ENCODE peak calls at places on chromosomes 11 and 22, in six cellular contexts. P is MM.1S, D is PC-3, B is HCT116, G is hepatocyte, F is SK-N-SH. Z is an unnamed sample. For H3K9me2 and H3K4me1, the result is how much of the 10 kb centered on the place peaks cover.

GRCh38 chr22:49599039-49599438 is 228.6 kb downstream of the BRD1 start:
- DNase-seq in D (no peak), G (no peak), F (no peak), P (no peak), B (no peak), Z (no peak)

GRCh38 chr11:61507962-61508824 is at the start of gene LRRC10B:
- DNase-seq in D (no peak), B (peak), P (no peak), G (peak), F (peak), Z (no peak)

GRCh38 chr22:39348909-39349505 is 784 bp upstream of the SYNGR1 start:
- DNase-seq in F (peak), B (no peak), P (no peak), G (peak), D (no peak), Z (no peak)

GRCh38 chr11:88206746-88207145 is 31.5 kb upstream of the RAB38 start:
- DNase-seq in D (peak), P (no peak), F (no peak), G (no peak), B (no peak), Z (no peak)

GRCh38 chr11:24636291-24636629 is 139.4 kb downstream of the LUZP2 start:
- DNase-seq in P (no peak), F (no peak), B (no peak), G (no peak), D (peak), Z (no peak)

GRCh38 chr11:73157141-73158010 is 15.3 kb upstream of the FCHSD2 start:
- DNase-seq in P (peak), B (no peak), F (peak), G (peak), D (no peak), Z (peak)

GRCh38 chr11:119572481-119573424 is 149.8 kb upstream of the THY1 start:
- DNase-seq in G (peak), F (no peak), D (peak), P (no peak), B (peak), Z (no peak)

GRCh38 chr11:6646040-6646439 is 9.6 kb downstream of the DCHS1 start:
- DNase-seq in P (no peak), D (no peak), F (no peak), G (no peak), B (no peak), Z (peak)

GRCh38 chr22:31867386-31868153 is 76.8 kb upstream of the YWHAH start:
- DNase-seq in D (peak), F (no peak), B (no peak), P (no peak), G (no peak), Z (no peak)

GRCh38 chr11:120056301-120057027 is 81.4 kb downstream of the TRIM29 start:
- DNase-seq in D (no peak), F (no peak), B (no peak), P (no peak), G (no peak), Z (no peak)

GRCh38 chr22:42829311-42829710 is 27.8 kb downstream of the ARFGAP3 start:
- DNase-seq in G (no peak), B (no peak), F (no peak), P (no peak), D (no peak), Z (no peak)

GRCh38 chr11:66076561-66076960 is 6.5 kb downstream of the PACS1 start:
- DNase-seq in G (no peak), B (no peak), P (no peak), F (no peak), D (no peak), Z (no peak)

GRCh38 chr11:69888671-69889076 is 69.5 kb upstream of the FGF3 start:
- DNase-seq in B (peak), G (peak), F (peak), D (peak), P (peak), Z (peak)

GRCh38 chr22:45072322-45072903 is 62.6 kb upstream of the PHF21B start:
- DNase-seq in F (no peak), P (no peak), B (peak), D (peak), G (peak), Z (no peak)

GRCh38 chr11:74701351-74701750 is 29.9 kb downstream of the CHRDL2 start:
- DNase-seq in D (peak), F (no peak), B (peak), P (peak), G (no peak), Z (peak)

GRCh38 chr11:45563801-45564200 is 101.6 kb downstream of the CHST1 start:
- DNase-seq in B (no peak), G (no peak), D (no peak), P (no peak), F (no peak), Z (no peak)

GRCh38 chr11:107116358-107116757 is 98.1 kb upstream of the GUCY1A2 start:
- DNase-seq in P (no peak), B (no peak), D (no peak), G (no peak), F (no peak), Z (no peak)

GRCh38 chr11:2509481-2510001 is 64.7 kb downstream of the KCNQ1 start:
- DNase-seq in D (no peak), G (no peak), B (no peak), P (no peak), F (peak), Z (no peak)

GRCh38 chr11:124732230-124732629 is 7.5 kb upstream of the NRGN start:
- DNase-seq in P (no peak), F (no peak), D (no peak), G (no peak), B (no peak), Z (no peak)

GRCh38 chr11:12211331-12212065 is 101.1 kb downstream of the MICAL2 start:
- DNase-seq in P (peak), D (no peak), G (no peak), F (no peak), B (no peak), Z (no peak)

GRCh38 chr11:96338910-96339703 is 3.9 kb downstream of the MAML2 start:
- DNase-seq in B (no peak), P (peak), D (peak), G (no peak), F (no peak), Z (peak)

GRCh38 chr11:134034496-134035381 is 34.1 kb upstream of the JAM3 start:
- DNase-seq in G (no peak), D (peak), F (no peak), B (no peak), P (no peak), Z (no peak)

GRCh38 chr22:49826603-49827306 is 918 bp downstream of the BRD1 start:
- DNase-seq in P (peak), F (peak), G (peak), B (no peak), D (no peak), Z (peak)

GRCh38 chr11:44066732-44067131 is 662 bp downstream of the ACCS start:
- DNase-seq in P (no peak), D (peak), B (peak), G (peak), F (peak), Z (no peak)

GRCh38 chr22:22364207-22364606 is 119.6 kb downstream of the VPREB1 start:
- DNase-seq in F (no peak), G (no peak), D (no peak), B (no peak), P (no peak), Z (no peak)

GRCh38 chr11:74449369-74449931 is 17.9 kb downstream of the KCNE3 start:
- DNase-seq in B (peak), P (peak), F (peak), G (peak), D (peak), Z (peak)

GRCh38 chr11:76606102-76606793 is 64.3 kb downstream of the LRRC32 start:
- DNase-seq in G (no peak), P (no peak), F (peak), D (no peak), B (no peak), Z (no peak)

GRCh38 chr22:24053481-24054226 is 42.5 kb downstream of the CABIN1 start:
- DNase-seq in F (no peak), P (no peak), D (no peak), G (no peak), B (no peak), Z (peak)

GRCh38 chr11:2094354-2095197 is 44.6 kb downstream of the IGF2 start:
- DNase-seq in F (no peak), G (no peak), D (no peak), P (no peak), B (no peak), Z (no peak)

GRCh38 chr11:87063982-87064381 is 26.2 kb downstream of the TMEM135 start:
- DNase-seq in D (peak), B (no peak), F (no peak), G (no peak), P (no peak), Z (no peak)

GRCh38 chr11:69542314-69543168 is 61.1 kb downstream of the LINC01488 start:
- DNase-seq in G (peak), D (no peak), B (no peak), P (no peak), F (no peak), Z (no peak)

GRCh38 chr11:120952503-120953229 is 71.2 kb upstream of the TBCEL start:
- DNase-seq in P (peak), F (peak), D (peak), G (peak), B (peak), Z (peak)

DNA sequence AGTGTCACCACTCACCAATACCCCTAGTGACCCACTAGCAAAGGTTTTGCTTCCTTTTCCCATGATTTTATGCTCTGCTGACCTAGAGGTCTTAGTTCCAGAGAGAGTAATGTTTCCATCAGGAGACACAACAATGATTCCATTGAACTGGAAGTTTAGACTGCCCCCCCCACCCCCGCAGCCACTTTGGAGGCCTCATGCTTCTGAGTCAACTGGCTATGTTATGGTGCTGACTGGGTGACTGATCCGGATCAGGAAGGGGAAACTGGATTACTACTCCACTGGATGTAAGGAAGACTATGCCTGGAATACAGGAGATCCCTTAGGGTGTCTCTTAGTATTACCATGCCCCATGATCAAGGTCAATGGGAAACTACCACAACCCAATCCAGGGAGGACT is 633.6 kb downstream of the OPCML start:
- DNase-seq in G (no peak), F (no peak), P (no peak), B (no peak), D (no peak), Z (no peak)
- H3K9me2 ChIP-seq in G (under half), F (under half), P (under half), B (under half), D (under half), Z (under half)

DNA sequence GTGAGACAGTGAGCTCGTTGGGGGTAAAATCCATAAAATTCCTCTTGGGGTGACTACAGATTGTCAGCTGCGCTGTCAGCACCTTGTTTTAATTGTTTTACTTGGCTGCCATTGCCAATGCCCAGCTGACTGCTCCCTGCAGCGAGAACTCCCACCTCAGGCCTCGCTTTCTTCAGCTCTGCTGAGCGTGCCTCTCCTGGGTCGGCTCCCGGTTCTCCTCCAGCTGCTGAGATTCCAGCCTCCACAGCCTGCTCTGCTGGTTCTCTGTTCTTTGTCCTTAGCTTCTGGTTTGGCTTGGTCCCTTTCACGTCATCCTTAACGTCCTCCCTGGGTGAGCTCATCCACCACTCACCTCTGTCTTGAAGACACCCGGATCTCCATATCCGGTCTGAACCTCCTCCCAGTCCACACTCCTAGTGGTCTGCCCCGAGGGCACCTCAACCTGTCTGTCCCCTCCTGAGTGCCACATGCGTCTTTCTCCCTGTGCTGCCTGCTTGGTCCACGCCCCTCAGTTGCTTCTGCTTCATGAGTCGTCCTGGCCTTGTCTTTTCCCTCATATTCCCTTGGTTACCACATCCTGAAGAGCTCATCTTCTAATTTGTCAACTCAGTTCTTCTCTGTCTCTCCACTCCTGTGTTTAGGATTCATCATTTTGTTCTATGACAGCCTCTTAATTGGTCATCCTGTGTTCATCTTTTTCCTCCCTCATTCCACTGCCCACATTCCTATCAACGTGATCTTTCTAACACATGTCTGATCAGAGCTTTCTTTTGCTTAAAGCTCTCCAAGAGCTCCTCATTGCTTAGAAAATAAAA is 35.6 kb downstream of the BMAL1 start:
- DNase-seq in D (no peak), F (no peak), G (no peak), B (no peak), P (no peak), Z (no peak)
- H3K4me1 ChIP-seq in D (under half), F (under half), G (under half), B (under half), P (under half), Z (under half)

GRCh38 chr11:36229091-36229490 is 60.1 kb downstream of the COMMD9 start:
- DNase-seq in B (no peak), F (no peak), G (no peak), D (no peak), P (no peak), Z (no peak)

GRCh38 chr11:36228689-36229088 is 60.5 kb downstream of the COMMD9 start:
- DNase-seq in G (no peak), D (no peak), P (no peak), B (no peak), F (no peak), Z (no peak)

GRCh38 chr11:36234825-36235224 is 54.4 kb downstream of the COMMD9 start:
- DNase-seq in F (no peak), G (no peak), P (no peak), B (no peak), D (no peak), Z (no peak)

GRCh38 chr11:36233226-36233625 is 56.0 kb downstream of the COMMD9 start:
- DNase-seq in D (no peak), F (no peak), G (no peak), B (no peak), P (no peak), Z (no peak)

DNA sequence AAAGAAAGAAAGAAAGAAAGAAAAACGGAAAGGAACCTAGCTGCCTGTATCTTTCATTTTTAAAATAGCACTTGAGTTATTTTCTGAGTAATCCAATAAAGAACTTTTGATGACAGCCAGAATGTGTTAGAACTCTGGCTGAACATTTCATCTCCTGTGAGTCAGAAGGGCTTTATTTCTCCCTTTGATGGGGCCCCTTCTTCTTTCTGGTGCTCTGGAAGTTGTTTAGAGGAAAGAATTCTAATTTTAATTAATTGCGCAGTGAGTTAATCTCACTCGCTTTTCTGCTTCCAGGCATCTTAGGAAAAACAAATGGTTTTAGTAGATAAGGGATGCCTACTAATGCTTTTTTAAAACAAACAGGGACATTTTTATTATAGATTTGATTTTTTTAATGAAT is 57.9 kb downstream of the COMMD9 start:
- DNase-seq in G (peak), B (no peak), D (peak), P (no peak), F (peak), Z (no peak)
- H3K4me2 ChIP-seq in G (peak), B (peak), D (no peak), P (no peak), F (peak), Z (no peak)

DNA sequence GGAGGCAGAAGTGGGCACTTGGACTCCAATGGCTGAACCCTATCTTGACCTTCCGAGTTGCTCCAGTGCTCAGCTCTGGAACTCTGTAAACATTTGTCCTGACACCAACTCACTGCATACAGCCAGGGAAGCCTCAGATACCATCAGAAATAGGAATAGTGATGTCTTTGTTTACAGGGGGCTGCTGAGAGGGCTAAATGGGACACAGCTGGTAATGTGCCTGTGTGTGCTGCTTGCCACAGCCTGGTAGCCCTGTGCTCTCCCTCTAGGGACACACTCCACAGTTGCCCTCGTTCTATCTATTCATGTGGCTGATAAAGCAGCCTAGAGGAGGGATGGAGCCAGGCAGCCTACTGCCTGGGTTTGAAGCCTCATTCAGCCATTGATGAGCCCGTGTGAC is 559.8 kb downstream of the MIAT start:
- DNase-seq in B (no peak), D (no peak), P (no peak), F (peak), G (no peak), Z (no peak)
- H3K9me2 ChIP-seq in B (under half), D (under half), P (under half), F (under half), G (under half), Z (under half)

GRCh38 chr22:47131611-47132427 is 369.4 kb downstream of the TBC1D22A start:
- DNase-seq in P (no peak), D (no peak), G (no peak), B (no peak), F (no peak), Z (no peak)
- H3K4me1 ChIP-seq in P (under half), D (under half), G (under half), B (under half), F (under half), Z (under half)

GRCh38 chr22:19962909-19963806 is 21.5 kb upstream of the TXNRD2 start:
- DNase-seq in P (no peak), F (no peak), B (peak), G (peak), D (peak), Z (no peak)
- H3K4me2 ChIP-seq in P (no peak), F (peak), B (peak), G (peak), D (peak), Z (no peak)

GRCh38 chr11:132901638-132902610 is 630.4 kb downstream of the OPCML start:
- DNase-seq in D (no peak), G (no peak), P (no peak), F (no peak), B (no peak), Z (no peak)

GRCh38 chr11:132895340-132895739 is 637.0 kb downstream of the OPCML start:
- DNase-seq in D (no peak), P (no peak), G (peak), F (no peak), B (no peak), Z (no peak)

GRCh38 chr11:132894598-132894997 is 637.7 kb downstream of the OPCML start:
- DNase-seq in B (no peak), P (no peak), G (peak), D (no peak), F (no peak), Z (no peak)

GRCh38 chr11:132898021-132898420 is 634.3 kb downstream of the OPCML start:
- DNase-seq in G (no peak), P (no peak), D (no peak), B (no peak), F (no peak), Z (no peak)
- H3K9me2 ChIP-seq in G (under half), P (under half), D (under half), B (under half), F (under half), Z (under half)

DNA sequence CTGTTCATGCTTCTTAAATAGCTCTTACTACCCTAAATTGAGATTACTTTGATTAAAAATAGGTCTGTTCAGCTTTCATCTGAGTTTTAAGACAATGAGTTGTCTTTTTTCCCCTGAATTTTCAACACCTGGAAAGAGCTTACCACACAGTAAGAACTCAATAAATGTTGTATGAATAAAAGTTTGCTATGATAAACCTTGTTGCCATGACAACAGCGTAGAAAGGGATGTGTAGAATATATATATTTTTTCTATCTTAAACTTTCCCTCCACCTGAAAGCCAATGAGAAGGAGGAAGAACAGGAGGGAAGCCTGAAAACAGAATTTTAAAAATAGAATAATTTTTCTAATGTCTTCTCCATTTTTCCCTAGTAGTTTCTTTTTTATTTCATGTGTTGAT is 3.4 kb downstream of the IL18 start:
- DNase-seq in D (peak), B (no peak), G (no peak), P (no peak), F (no peak), Z (no peak)
- H3K4me1 ChIP-seq in D (half or more), B (half or more), G (under half), P (under half), F (under half), Z (under half)